ENCODE peak calls at places on chromosomes 1 and 21, in eight cellular contexts. V, O, Q, P, C, M, E and N are unnamed samples.

GRCh38 chr1:22702671-22703070 is 8.0 kb upstream of the EPHB2 start:
- DNase-seq in V (no peak), O (no peak), Q (peak; percentile 31), P (no peak), C (peak; percentile 29), M (no peak), E (no peak), N (no peak)

GRCh38 chr21:35367558-35367957 is 318.5 kb upstream of the RUNX1 start:
- DNase-seq in V (no peak), O (no peak), Q (no peak), P (no peak), C (no peak), M (no peak), E (no peak), N (no peak)

GRCh38 chr1:75083848-75084514 is 50.2 kb upstream of the LHX8 start:
- DNase-seq in V (no peak), O (no peak), Q (no peak), P (no peak), C (peak; percentile 48), M (no peak), E (no peak), N (peak; percentile 28)

GRCh38 chr1:22955146-22955545 is 17.5 kb downstream of the LACTBL1 start:
- DNase-seq in V (no peak), O (no peak), Q (no peak), P (no peak), C (no peak), M (no peak), E (no peak), N (no peak)

GRCh38 chr1:177858222-177858894 is 111.5 kb downstream of the SEC16B start:
- DNase-seq in V (no peak), O (peak; percentile 13), Q (no peak), P (no peak), C (peak; percentile 6), M (no peak), E (no peak), N (no peak)

GRCh38 chr21:40534886-40535285 is 312.1 kb downstream of the DSCAM start:
- DNase-seq in V (no peak), O (no peak), Q (no peak), P (no peak), C (no peak), M (no peak), E (no peak), N (no peak)

GRCh38 chr1:17485280-17485679 is 45.8 kb upstream of the RCC2 start:
- DNase-seq in V (peak; percentile 27), O (no peak), Q (peak; percentile 50), P (peak; percentile 69), C (peak; percentile 10), M (no peak), E (no peak), N (peak; percentile 19)

GRCh38 chr1:64030411-64030810 is 173.0 kb upstream of the UBE2U start:
- DNase-seq in V (no peak), O (no peak), Q (no peak), P (no peak), C (no peak), M (no peak), E (no peak), N (no peak)

GRCh38 chr1:116569776-116570357 is 959 bp downstream of the CD58 start:
- DNase-seq in V (no peak), O (no peak), Q (peak; percentile 66), P (no peak), C (no peak), M (no peak), E (no peak), N (peak; percentile 50)

GRCh38 chr1:14403961-14404645 is 194.4 kb upstream of the KAZN start:
- DNase-seq in V (no peak), O (no peak), Q (no peak), P (no peak), C (no peak), M (no peak), E (no peak), N (no peak)

GRCh38 chr1:181898773-181899172 is 162.7 kb downstream of the ZNF648 start:
- DNase-seq in V (no peak), O (no peak), Q (no peak), P (no peak), C (no peak), M (no peak), E (no peak), N (no peak)

GRCh38 chr21:25582888-25583287 is 24.4 kb downstream of the MRPL39 start:
- DNase-seq in V (no peak), O (peak; percentile 38), Q (no peak), P (no peak), C (no peak), M (no peak), E (no peak), N (no peak)

GRCh38 chr1:15305366-15305765 is 58.3 kb downstream of the FHAD1 start:
- DNase-seq in V (no peak), O (no peak), Q (no peak), P (no peak), C (peak; percentile 13), M (no peak), E (no peak), N (no peak)

GRCh38 chr1:80214888-80215540 is 1208.5 kb upstream of the ADGRL4 start:
- DNase-seq in V (no peak), O (no peak), Q (no peak), P (no peak), C (no peak), M (no peak), E (no peak), N (no peak)

GRCh38 chr1:47986741-47987140 is 10.4 kb downstream of the TRABD2B start:
- DNase-seq in V (no peak), O (no peak), Q (no peak), P (no peak), C (no peak), M (no peak), E (no peak), N (no peak)

GRCh38 chr1:239814306-239814881 is 277.3 kb upstream of the FMN2 start:
- DNase-seq in V (peak; percentile 9), O (no peak), Q (peak; percentile 99), P (peak; percentile 30), C (peak; percentile 97), M (no peak), E (no peak), N (peak; percentile 91)